ENCODE peak calls at places on chromosomes 7 and 10, in seven cellular contexts. Y, Q, R, X, D, B and L are unnamed samples.

GRCh38 chr7:36723951-36724664 is at the start of gene AOAH:
- DNase-seq in Y (peak), R (peak), X (no peak), B (no peak), D (no peak), Q (peak), L (peak)

GRCh38 chr10:118980870-118981269 is 48.6 kb upstream of the NANOS1 start:
- DNase-seq in B (no peak), D (no peak), R (no peak), X (no peak), Q (no peak), Y (no peak), L (no peak)

GRCh38 chr10:3892440-3893101 is 107.6 kb upstream of the KLF6 start:
- DNase-seq in R (no peak), Q (no peak), Y (no peak), B (no peak), X (no peak), D (no peak), L (no peak)

GRCh38 chr7:119578116-119578515 is 694.9 kb upstream of the KCND2 start:
- DNase-seq in X (no peak), Y (no peak), R (no peak), D (no peak), B (no peak), Q (no peak), L (no peak)

GRCh38 chr10:102247724-102248123 is 2.4 kb downstream of the GBF1 start:
- DNase-seq in X (no peak), Y (no peak), D (no peak), Q (no peak), R (peak), B (no peak), L (peak)

GRCh38 chr10:93512565-93512964 is 16.2 kb downstream of the CEP55 start:
- DNase-seq in R (no peak), B (peak), Y (no peak), X (no peak), Q (no peak), D (no peak), L (no peak)

GRCh38 chr10:3548096-3548495 is 236.9 kb downstream of the KLF6 start:
- DNase-seq in R (no peak), X (no peak), Y (no peak), Q (no peak), B (no peak), D (no peak), L (no peak)

GRCh38 chr7:46900312-46901263 is 681.3 kb downstream of the TNS3 start:
- DNase-seq in D (no peak), Y (no peak), Q (no peak), B (no peak), R (no peak), X (no peak), L (no peak)

GRCh38 chr10:53111529-53111928 is 338.9 kb upstream of the MBL2 start:
- DNase-seq in Y (no peak), D (no peak), B (no peak), R (no peak), Q (no peak), X (no peak), L (peak)

GRCh38 chr7:2008101-2008935 is 224.4 kb downstream of the MAD1L1 start:
- DNase-seq in Q (peak), D (no peak), R (no peak), B (no peak), X (no peak), Y (no peak), L (no peak)

GRCh38 chr7:926061-927030 is 28.1 kb downstream of the ADAP1 start:
- DNase-seq in X (no peak), B (no peak), R (no peak), D (peak), Q (no peak), Y (no peak), L (no peak)

GRCh38 chr10:78470267-78471103 is 436.8 kb downstream of the RPS24 start:
- DNase-seq in B (no peak), Y (no peak), D (no peak), Q (no peak), R (no peak), X (peak), L (no peak)

GRCh38 chr10:49761789-49762565 is at the start of gene OGDHL:
- DNase-seq in B (no peak), Y (peak), D (peak), X (peak), Q (peak), R (peak), L (peak)

GRCh38 chr7:158277219-158278141 is 310.1 kb downstream of the PTPRN2 start:
- DNase-seq in B (no peak), Y (no peak), Q (peak), D (no peak), X (no peak), R (no peak), L (no peak)

GRCh38 chr7:85595639-85596268 is 408.9 kb upstream of the SEMA3D start:
- DNase-seq in B (peak), D (no peak), X (no peak), Q (no peak), R (no peak), Y (no peak), L (no peak)

GRCh38 chr7:88243345-88243909 is 23.6 kb upstream of the SRI start:
- DNase-seq in Y (no peak), R (peak), Q (peak), B (no peak), D (peak), X (no peak), L (peak)

GRCh38 chr7:138170959-138171703 is 94.9 kb downstream of the AKR1D1 start:
- DNase-seq in B (no peak), X (no peak), Q (no peak), Y (no peak), R (no peak), D (no peak), L (no peak)

GRCh38 chr7:34162017-34162565 is 256.8 kb downstream of the BMPER start:
- DNase-seq in R (no peak), Q (no peak), D (no peak), Y (no peak), X (no peak), B (no peak), L (no peak)

GRCh38 chr10:83459124-83459523 is 680.2 kb upstream of the GHITM start:
- DNase-seq in Y (no peak), Q (no peak), R (no peak), X (no peak), B (no peak), D (no peak), L (no peak)

GRCh38 chr10:68668231-68668630 is 52.8 kb upstream of the CCAR1 start:
- DNase-seq in Y (no peak), X (no peak), D (no peak), R (no peak), B (no peak), Q (no peak), L (no peak)

GRCh38 chr7:54831046-54831643 is 72.1 kb upstream of the SEC61G start:
- DNase-seq in X (no peak), R (no peak), Y (no peak), Q (no peak), D (no peak), B (no peak), L (no peak)

GRCh38 chr7:92834661-92835139 is 1.7 kb downstream of the CDK6 start:
- DNase-seq in D (no peak), Q (peak), Y (no peak), X (no peak), R (no peak), B (no peak), L (no peak)

GRCh38 chr10:18429335-18429734 is 222.1 kb downstream of the NSUN6 start:
- DNase-seq in B (no peak), Q (no peak), R (no peak), X (no peak), Y (no peak), D (no peak), L (no peak)

GRCh38 chr10:25094590-25094989 is 78.2 kb downstream of the THNSL1 start:
- DNase-seq in Q (no peak), B (no peak), X (no peak), Y (no peak), D (no peak), R (no peak), L (no peak)

GRCh38 chr10:60099998-60100747 is 193.8 kb upstream of the CCDC6 start:
- DNase-seq in D (peak), X (no peak), R (peak), Q (no peak), B (peak), Y (no peak), L (peak)

GRCh38 chr7:127588697-127589482 is 679 bp downstream of the ARF5 start:
- DNase-seq in D (peak), X (no peak), Q (peak), Y (no peak), R (peak), B (peak), L (peak)

GRCh38 chr7:121824276-121824675 is 48.7 kb upstream of the PTPRZ1 start:
- DNase-seq in R (no peak), Y (no peak), Q (no peak), X (no peak), B (no peak), D (no peak), L (no peak)

GRCh38 chr7:128247640-128248194 is 6.6 kb downstream of the LEP start:
- DNase-seq in X (no peak), Q (no peak), Y (no peak), D (no peak), B (no peak), R (no peak), L (no peak)

GRCh38 chr7:106419455-106420182 is 134.8 kb upstream of the NAMPT start:
- DNase-seq in B (no peak), Q (no peak), R (no peak), Y (no peak), D (no peak), X (no peak), L (no peak)

GRCh38 chr10:74150151-74151056 is at the start of gene AP3M1:
- DNase-seq in D (no peak), R (peak), B (no peak), Q (peak), X (no peak), Y (peak), L (no peak)

GRCh38 chr10:86958831-86959736 is 685 bp downstream of the SNCG start:
- DNase-seq in D (no peak), Y (no peak), X (no peak), R (no peak), Q (peak), B (no peak), L (no peak)

GRCh38 chr7:1720325-1720724 is 50.2 kb downstream of the ELFN1 start:
- DNase-seq in B (no peak), X (no peak), Q (no peak), Y (no peak), R (no peak), D (no peak), L (no peak)